ENCODE peak calls at places on chromosomes 6 and 20, in nine cellular contexts. R, A, Y, D, X, I, J, B and C are unnamed samples.

GRCh38 chr6:113488061-113488460 is 369.1 kb upstream of the MARCKS start:
- DNase-seq in R (no peak), J (peak), Y (no peak), B (no peak), D (no peak), I (no peak), A (no peak), X (no peak), C (no peak)

GRCh38 chr6:47357827-47358226 is 48.1 kb upstream of the TNFRSF21 start:
- DNase-seq in R (no peak), D (no peak), X (no peak), I (no peak), A (no peak), Y (no peak), B (no peak), J (no peak), C (no peak)

GRCh38 chr20:6680854-6681253 is 86.6 kb upstream of the BMP2 start:
- DNase-seq in Y (no peak), A (no peak), R (no peak), B (no peak), J (no peak), D (no peak), X (no peak), I (no peak), C (no peak)

GRCh38 chr6:116511424-116512131 is at the start of gene CALHM5:
- DNase-seq in Y (no peak), A (peak), B (no peak), X (peak), J (peak), I (no peak), R (peak), D (peak), C (peak)

GRCh38 chr6:33166811-33167210 is 25.5 kb downstream of the COL11A2 start:
- DNase-seq in I (no peak), R (no peak), J (no peak), X (no peak), A (no peak), D (no peak), B (peak), Y (peak), C (no peak)

GRCh38 chr6:74931567-74931966 is 274.3 kb downstream of the COL12A1 start:
- DNase-seq in A (no peak), J (peak), R (no peak), Y (no peak), B (no peak), D (peak), I (no peak), X (peak), C (no peak)

GRCh38 chr6:161366301-161366953 is 92.6 kb upstream of the AGPAT4 start:
- DNase-seq in I (no peak), Y (no peak), B (no peak), X (no peak), D (no peak), R (no peak), A (no peak), J (no peak), C (no peak)

GRCh38 chr20:62025832-62026563 is 39.7 kb downstream of the TAF4 start:
- DNase-seq in X (peak), D (peak), I (no peak), J (peak), Y (no peak), A (peak), B (no peak), R (peak), C (no peak)

GRCh38 chr6:110331816-110332215 is 26.3 kb downstream of the METTL24 start:
- DNase-seq in X (no peak), I (no peak), R (no peak), D (no peak), A (no peak), B (no peak), Y (no peak), J (peak), C (no peak)

GRCh38 chr6:109292420-109292819 is 89.8 kb downstream of the CD164 start:
- DNase-seq in J (peak), D (no peak), R (no peak), B (no peak), I (no peak), A (peak), X (no peak), Y (no peak), C (no peak)

GRCh38 chr6:53322188-53323029 is 26.3 kb downstream of the ELOVL5 start:
- DNase-seq in B (no peak), Y (no peak), X (no peak), D (peak), R (no peak), A (no peak), I (no peak), J (no peak), C (no peak)

GRCh38 chr6:149246691-149247384 is 70.7 kb upstream of the TAB2 start:
- DNase-seq in A (no peak), X (no peak), I (no peak), R (no peak), B (no peak), Y (peak), J (no peak), D (no peak), C (no peak)

GRCh38 chr20:47196091-47197081 is 160.1 kb downstream of the ZMYND8 start:
- DNase-seq in I (peak), Y (peak), D (peak), A (peak), B (peak), X (peak), R (peak), J (peak), C (no peak)

GRCh38 chr20:51404297-51405060 is 138.0 kb downstream of the NFATC2 start:
- DNase-seq in I (no peak), B (peak), X (no peak), Y (peak), A (no peak), J (no peak), R (no peak), D (peak), C (no peak)

GRCh38 chr20:49811825-49812462 is 684 bp upstream of the SLC9A8 start:
- DNase-seq in B (no peak), Y (no peak), X (no peak), J (peak), I (no peak), A (no peak), R (no peak), D (peak), C (peak)

GRCh38 chr20:21387528-21387927 is 9.8 kb downstream of the NKX2-4 start:
- DNase-seq in Y (no peak), J (no peak), A (no peak), B (no peak), D (no peak), X (no peak), R (no peak), I (no peak), C (no peak)

GRCh38 chr6:143673638-143674037 is 4.1 kb upstream of the PHACTR2 start:
- DNase-seq in R (no peak), B (no peak), Y (no peak), X (peak), J (peak), D (peak), A (no peak), I (no peak), C (peak)

GRCh38 chr20:23050847-23051627 is 1.6 kb upstream of the THBD start:
- DNase-seq in D (peak), X (peak), I (no peak), R (peak), B (peak), A (peak), Y (peak), J (peak), C (peak)
- TF ChIP-seq CTCF in D (peak), X (peak), I (peak), R (peak), B (peak), A (peak), Y (peak), J (peak), C (peak)

DNA sequence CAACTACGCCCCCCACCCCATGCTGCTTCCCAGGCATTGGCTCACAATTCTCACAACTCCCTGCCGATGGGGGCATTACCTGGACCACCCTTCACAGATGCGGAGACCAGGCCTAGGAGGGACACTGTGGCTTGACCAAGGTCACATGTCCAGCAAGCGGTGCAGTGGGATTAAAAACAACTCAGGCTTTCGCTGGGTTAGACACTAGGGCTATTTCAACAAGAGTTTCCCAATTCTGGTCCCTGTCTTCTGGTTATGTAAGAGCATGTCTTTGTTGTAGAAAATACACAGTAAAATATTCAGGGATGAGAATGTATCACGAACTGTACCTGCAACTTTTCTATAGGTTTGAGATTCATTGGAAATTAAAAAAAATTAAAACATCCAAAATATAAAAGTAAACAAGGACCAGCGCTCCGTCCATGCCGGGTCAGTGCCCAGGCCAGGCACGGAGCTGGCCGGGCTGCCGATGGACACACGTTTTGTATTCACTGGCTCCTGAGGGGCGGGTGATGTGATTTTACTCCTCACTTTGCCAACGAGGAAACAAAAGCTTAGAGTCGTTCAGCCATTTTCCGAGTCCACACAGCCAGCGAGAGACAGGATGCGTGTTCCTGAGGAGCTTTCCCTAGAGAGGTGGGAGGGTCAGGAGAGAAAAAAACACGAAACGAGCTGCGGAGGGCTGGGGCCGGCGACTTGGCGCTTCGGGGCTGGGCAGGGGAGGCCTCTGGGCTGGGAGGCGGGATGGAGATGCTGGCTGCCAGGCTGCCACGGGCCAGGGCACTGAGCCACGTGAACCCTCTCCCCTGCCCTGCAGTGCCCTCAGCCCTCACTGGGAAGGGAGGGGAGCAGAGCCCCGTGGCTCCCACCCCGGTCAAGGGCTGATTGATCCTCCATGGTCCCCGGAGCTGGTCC is 17.1 kb upstream of the VSTM2L start:
- DNase-seq in D (no peak), Y (peak), J (no peak), X (no peak), B (no peak), R (no peak), I (no peak), A (no peak), C (no peak)
- TF ChIP-seq CTCF in D (no peak), Y (no peak), J (no peak), X (no peak), B (no peak), R (no peak), I (no peak), A (no peak), C (no peak)

GRCh38 chr6:48912503-48912902 is 550.5 kb downstream of the MMUT start:
- DNase-seq in X (no peak), I (no peak), J (no peak), B (no peak), D (no peak), R (no peak), Y (no peak), A (no peak), C (no peak)

GRCh38 chr6:48917233-48917632 is 545.8 kb downstream of the MMUT start:
- DNase-seq in A (no peak), D (no peak), I (no peak), R (no peak), Y (no peak), B (no peak), J (no peak), X (no peak), C (no peak)

GRCh38 chr6:48919555-48919954 is 543.5 kb downstream of the MMUT start:
- DNase-seq in A (no peak), B (no peak), X (no peak), I (no peak), J (no peak), Y (no peak), R (no peak), D (no peak), C (no peak)

GRCh38 chr6:48916523-48917050 is 546.5 kb downstream of the MMUT start:
- DNase-seq in Y (no peak), I (no peak), D (no peak), A (no peak), J (no peak), R (no peak), B (no peak), X (no peak), C (no peak)

GRCh38 chr6:48915591-48915990 is 547.5 kb downstream of the MMUT start:
- DNase-seq in J (no peak), I (no peak), A (no peak), D (no peak), X (no peak), R (no peak), Y (no peak), B (no peak), C (no peak)
- TF ChIP-seq CTCF in J (no peak), I (peak), A (no peak), D (no peak), X (no peak), R (no peak), Y (no peak), B (no peak), C (no peak)

GRCh38 chr20:63238491-63239126 is 2.9 kb downstream of the BIRC7 start:
- DNase-seq in J (no peak), X (no peak), Y (peak), I (no peak), D (no peak), R (no peak), A (no peak), B (no peak), C (no peak)
- TF ChIP-seq CTCF in J (no peak), X (no peak), Y (no peak), I (no peak), D (no peak), R (no peak), A (no peak), B (no peak), C (no peak)

DNA sequence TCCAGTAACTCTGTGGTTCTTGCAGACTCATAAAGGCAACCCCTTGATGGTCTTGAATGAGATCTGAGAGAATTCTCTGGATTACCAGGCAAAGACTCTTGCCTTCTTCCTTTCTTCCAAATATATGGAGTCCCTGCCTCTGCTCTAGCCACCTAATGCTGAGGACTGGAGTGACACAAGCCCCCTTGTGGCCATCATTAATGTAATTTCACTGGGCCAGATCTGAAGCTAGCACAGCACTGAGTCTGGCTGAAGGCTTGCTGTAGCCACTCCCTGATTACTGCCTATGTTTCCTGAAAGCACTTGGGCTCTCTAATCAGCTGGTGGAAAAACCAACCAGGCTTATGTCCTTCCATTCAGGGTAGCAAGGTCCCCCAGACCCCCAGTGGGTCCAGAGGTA is 559.3 kb upstream of the IRAK1BP1 start:
- DNase-seq in R (no peak), X (no peak), Y (no peak), B (no peak), D (no peak), I (no peak), J (no peak), A (no peak), C (no peak)
- TF ChIP-seq CTCF in R (no peak), X (no peak), Y (no peak), B (no peak), D (no peak), I (no peak), J (no peak), A (no peak), C (no peak)

GRCh38 chr20:25223765-25224720 is 23.8 kb upstream of the PYGB start:
- DNase-seq in Y (peak), I (no peak), A (no peak), J (no peak), X (no peak), B (no peak), R (no peak), D (no peak), C (no peak)

GRCh38 chr20:25224941-25225340 is 22.9 kb upstream of the PYGB start:
- DNase-seq in J (no peak), A (no peak), Y (peak), I (no peak), X (no peak), D (no peak), B (no peak), R (no peak), C (no peak)

GRCh38 chr20:25222461-25223178 is 25.3 kb upstream of the PYGB start:
- DNase-seq in B (no peak), J (no peak), A (no peak), D (no peak), R (no peak), X (no peak), I (no peak), Y (peak), C (no peak)

GRCh38 chr20:25221592-25222460 is 26.1 kb upstream of the PYGB start:
- DNase-seq in I (no peak), R (no peak), Y (peak), B (no peak), X (no peak), A (peak), D (no peak), J (no peak), C (no peak)

DNA sequence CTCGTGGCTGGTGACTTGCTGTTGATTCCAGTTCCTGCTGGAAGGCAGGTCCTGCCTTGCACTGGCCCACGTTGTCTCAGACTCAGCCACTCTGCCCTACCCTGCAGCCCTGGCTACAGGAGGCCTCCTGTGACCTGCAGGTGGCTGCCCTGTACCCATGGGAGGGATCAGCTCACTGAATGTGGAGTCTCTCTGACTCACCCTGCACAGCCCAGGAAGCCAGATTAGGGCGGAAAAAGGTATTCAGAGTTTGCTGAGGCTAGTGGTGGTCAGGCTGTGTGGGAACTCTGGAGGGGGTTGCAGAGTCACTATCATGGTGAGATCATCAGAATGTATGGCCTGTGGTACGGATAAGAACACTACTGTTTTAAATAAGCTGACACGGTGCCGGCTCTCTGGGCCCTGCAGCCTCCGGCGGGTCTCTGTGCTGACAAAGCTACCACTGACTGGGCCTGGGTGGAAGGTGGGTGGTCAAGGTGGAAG is 24.7 kb upstream of the PYGB start:
- DNase-seq in A (no peak), J (peak), D (peak), X (peak), B (no peak), Y (peak), I (no peak), R (no peak), C (peak)
- TF ChIP-seq CTCF in A (no peak), J (peak), D (peak), X (no peak), B (no peak), Y (no peak), I (no peak), R (no peak), C (peak)